ENCODE peak calls at places on chromosomes 16 and 17, in four cellular contexts. E, F, B and G are unnamed samples. For H3K4me1 and H3K36me3, the result is how much of the 10 kb centered on the place peaks cover.

GRCh38 chr17:74795327-74796020 is 19.3 kb upstream of the NAT9 start:
- DNase-seq in F (no peak), B (no peak), E (no peak), G (no peak)

GRCh38 chr16:27245276-27246231 is 23.0 kb downstream of the NSMCE1 start:
- DNase-seq in E (no peak), B (no peak), F (no peak), G (no peak)

GRCh38 chr17:70278846-70279465 is 109.6 kb downstream of the KCNJ2 start:
- DNase-seq in B (no peak), F (no peak), E (no peak), G (no peak)

GRCh38 chr17:19728114-19728495 is 11.7 kb upstream of the SLC47A2 start:
- DNase-seq in F (peak), B (peak), E (peak), G (peak)

GRCh38 chr17:27457731-27458523 is 1.7 kb downstream of the KSR1 start:
- DNase-seq in B (no peak), E (no peak), F (no peak), G (no peak)

GRCh38 chr17:27466748-27467375 is 10.6 kb downstream of the KSR1 start:
- DNase-seq in E (peak), B (no peak), F (no peak), G (no peak)

GRCh38 chr16:61050547-61050946 is 985.7 kb downstream of the CDH8 start:
- DNase-seq in F (no peak), E (no peak), B (no peak), G (no peak)

GRCh38 chr16:84874983-84875382 is 55.2 kb downstream of the CRISPLD2 start:
- DNase-seq in F (no peak), E (no peak), B (no peak), G (no peak)

GRCh38 chr16:75506567-75506966 is 11.3 kb upstream of the CHST6 start:
- DNase-seq in B (peak), F (peak), E (peak), G (no peak)

GRCh38 chr16:1820096-1820972 is 6.3 kb downstream of the HAGH start:
- DNase-seq in E (no peak), F (no peak), B (no peak), G (no peak)

DNA sequence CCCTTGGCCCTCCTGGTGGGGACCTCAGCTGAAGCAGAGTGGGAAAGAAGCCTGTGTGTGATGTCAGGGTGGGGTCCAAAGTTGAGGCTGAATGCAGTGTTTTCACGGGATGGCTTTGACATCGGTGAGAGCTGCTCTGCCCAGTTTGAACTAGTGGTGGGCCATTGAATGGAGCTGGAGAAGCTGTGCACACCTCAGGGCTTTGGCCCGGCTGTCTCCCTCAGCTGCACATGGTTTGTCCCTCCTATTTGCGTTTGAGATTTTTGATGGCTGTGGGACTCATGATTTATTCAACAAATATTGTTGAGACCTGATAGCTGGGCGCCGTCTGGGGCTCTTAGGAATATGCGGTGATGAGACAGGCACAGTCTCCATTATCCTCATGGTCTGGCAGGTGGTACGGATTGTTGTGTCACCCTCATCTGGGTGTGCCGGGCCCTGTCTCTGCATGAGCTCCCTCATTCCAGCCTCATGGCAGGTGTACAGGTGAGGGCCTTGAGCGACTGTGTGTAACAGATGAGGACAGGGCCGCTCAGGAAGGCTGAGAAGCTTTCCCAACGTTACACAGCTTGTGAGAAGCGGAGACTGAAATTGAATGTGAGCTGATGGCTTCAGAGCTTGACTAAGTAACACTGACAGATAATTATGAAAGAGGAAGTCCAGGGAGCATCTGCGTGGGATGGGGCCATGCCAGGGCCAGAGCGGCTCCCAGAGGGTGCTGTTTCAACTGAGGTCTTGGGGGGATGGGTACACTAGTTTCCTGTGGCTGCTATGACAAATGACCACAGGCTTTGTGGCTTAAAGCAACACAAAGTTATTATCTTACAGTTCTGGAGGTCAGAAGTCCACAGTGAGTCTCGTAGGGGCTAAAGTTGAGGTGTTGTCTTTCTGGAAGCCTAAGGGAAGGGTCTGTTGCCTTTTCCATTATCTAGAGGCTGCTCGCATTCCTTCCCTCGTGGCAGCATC is 36.5 kb downstream of the CMIP start:
- DNase-seq in B (peak), E (peak), F (peak), G (no peak)
- H3K4me1 ChIP-seq in B (under half), E (half or more), F (half or more), G (half or more)

GRCh38 chr16:67963325-67964321 is 4.8 kb downstream of the SLC12A4 start:
- DNase-seq in F (no peak), E (no peak), B (no peak), G (no peak)
- H3K36me3 ChIP-seq in F (under half), E (under half), B (under half), G (under half)

GRCh38 chr17:18262111-18262510 is 1.6 kb downstream of the MIEF2 start:
- DNase-seq in E (no peak), B (no peak), F (no peak), G (no peak)
- H3K27ac ChIP-seq in E (no peak), B (peak), F (peak), G (peak)

GRCh38 chr17:4850236-4850635 is 17.1 kb downstream of the MINK1 start:
- DNase-seq in F (peak), B (no peak), E (no peak), G (no peak)
- H3K4me1 ChIP-seq in F (under half), B (under half), E (under half), G (half or more)

GRCh38 chr16:21268236-21268635 is 9.9 kb downstream of the CRYM start:
- DNase-seq in E (no peak), F (no peak), B (no peak), G (peak)

GRCh38 chr16:21274172-21274726 is 3.8 kb downstream of the CRYM start:
- DNase-seq in B (no peak), E (no peak), F (no peak), G (no peak)

GRCh38 chr16:21276090-21276489 is 2.0 kb downstream of the CRYM start:
- DNase-seq in F (no peak), E (no peak), B (no peak), G (no peak)

GRCh38 chr16:21275529-21275928 is 2.6 kb downstream of the CRYM start:
- DNase-seq in F (no peak), B (no peak), E (no peak), G (no peak)

DNA sequence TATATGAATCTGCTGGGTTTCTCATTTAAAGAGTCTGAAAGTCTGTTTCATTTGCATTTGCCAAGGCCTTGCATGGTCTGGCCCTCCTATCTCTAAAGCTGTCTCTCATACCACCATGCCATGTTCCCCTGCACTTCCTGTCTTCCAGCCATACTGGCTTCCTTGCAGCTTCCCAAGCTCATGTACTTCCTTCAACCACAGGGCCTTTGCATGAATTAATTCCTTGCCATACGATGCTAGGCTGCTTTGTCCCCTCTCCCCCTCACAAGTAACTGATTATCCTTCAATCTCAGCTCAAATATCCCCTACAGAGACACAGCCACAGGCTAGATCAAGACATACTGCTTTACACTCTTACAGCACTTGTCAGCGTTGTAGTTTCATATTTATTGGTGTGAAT is 5.8 kb downstream of the CRYM start:
- DNase-seq in B (no peak), E (no peak), F (no peak), G (no peak)
- H3K36me3 ChIP-seq in B (under half), E (under half), F (under half), G (under half)

DNA sequence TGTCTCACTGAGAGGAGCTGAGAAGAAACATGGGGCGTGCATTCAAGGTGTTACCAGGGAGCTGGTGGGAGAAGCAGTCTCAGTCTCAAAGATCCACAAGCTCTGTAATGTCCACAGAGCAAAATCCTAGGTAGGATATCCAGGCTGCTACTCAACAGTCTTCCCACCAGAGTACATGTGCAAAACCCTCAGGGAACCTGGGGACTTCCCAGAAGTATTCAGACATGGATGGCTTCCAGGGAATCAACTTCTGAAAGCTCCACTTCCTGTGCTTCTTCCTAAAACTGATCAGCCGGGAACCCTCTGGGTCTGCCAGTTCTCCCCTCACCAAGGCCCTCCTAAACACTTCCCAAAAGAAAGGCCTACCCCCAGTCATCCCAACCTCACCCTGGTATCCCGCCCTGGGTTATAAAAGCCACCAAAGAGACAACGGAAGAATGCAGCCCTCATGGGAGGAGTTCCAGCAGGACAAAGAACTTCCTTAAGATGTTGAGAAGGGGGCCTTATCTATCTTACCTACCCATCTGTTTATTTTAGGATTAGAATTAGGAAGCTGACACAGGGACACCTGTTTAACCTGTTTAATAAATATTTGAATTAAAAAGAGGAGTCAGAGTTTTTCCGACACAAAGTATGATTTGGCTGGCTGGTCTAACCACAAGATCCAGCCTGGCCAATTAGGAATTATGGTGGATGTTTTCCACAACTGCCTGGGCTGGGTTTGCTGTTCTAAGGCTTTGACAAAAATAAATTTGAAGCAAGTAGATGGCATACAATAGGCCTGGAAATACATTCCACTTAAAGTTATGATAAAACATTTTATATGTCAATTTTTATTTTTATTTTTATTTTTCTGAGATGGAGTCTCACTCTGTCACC is 37.0 kb downstream of the CUEDC1 start:
- DNase-seq in E (no peak), F (no peak), B (no peak), G (no peak)
- H3K27ac ChIP-seq in E (no peak), F (peak), B (peak), G (peak)